ENCODE peak calls at places on chromosome 17, in ten cellular contexts. T is brain microvascular endothelial cell; Z is GM23338; R is HCT116; O is tibial artery; D is trophoblast cell; F is fibroblast of pulmonary artery; L is HFF-Myc; N is CD8-positive, alpha-beta memory T cell; M is upper lobe of right lung. V is an unnamed sample.
A peak's percentile ranks its signal among the peaks of the same experiment; 100 is the strongest.

GRCh38 chr17:28643979-28644781 is 778 bp downstream of the BLTP2 start:
- DNase-seq in N (peak; percentile 14), F (peak; percentile 64), M (peak; percentile 72), R (peak; percentile 31), Z (peak; percentile 79), D (peak; percentile 77), O (peak; percentile 46), T (peak; percentile 53), L (no peak), V (peak; percentile 58)

GRCh38 chr17:44084131-44084538 is 13.6 kb downstream of the G6PC3 start:
- DNase-seq in L (no peak), N (no peak), F (no peak), R (no peak), D (peak; percentile 49), Z (peak; percentile 86), M (peak; percentile 54), O (no peak), T (no peak), V (peak; percentile 27)

GRCh38 chr17:33459078-33459940 is 166.2 kb upstream of the ASIC2 start:
- DNase-seq in L (no peak), M (no peak), O (no peak), R (no peak), N (no peak), D (no peak), T (no peak), Z (peak; percentile 35), F (no peak), V (no peak)

GRCh38 chr17:37060094-37060493 is 111.3 kb downstream of the AATF start:
- DNase-seq in R (no peak), N (no peak), O (no peak), D (no peak), F (no peak), Z (no peak), T (no peak), M (no peak), L (no peak), V (no peak)

GRCh38 chr17:20059728-20060188 is 50.6 kb downstream of the SPECC1 start:
- DNase-seq in O (no peak), D (peak; percentile 27), M (no peak), R (no peak), N (no peak), T (no peak), F (peak; percentile 40), Z (no peak), L (no peak), V (peak; percentile 75)

GRCh38 chr17:54937018-54937417 is 31.4 kb downstream of the COX11 start:
- DNase-seq in D (no peak), N (no peak), M (no peak), F (no peak), R (no peak), Z (no peak), L (no peak), O (no peak), T (no peak), V (no peak)

GRCh38 chr17:57242148-57242547 is 14.2 kb upstream of the MSI2 start:
- DNase-seq in D (no peak), L (no peak), O (no peak), F (no peak), R (no peak), M (no peak), T (peak; percentile 8), N (no peak), Z (no peak), V (no peak)

GRCh38 chr17:28528329-28529011 is 22.3 kb downstream of the FOXN1 start:
- DNase-seq in Z (peak; percentile 43), O (no peak), T (no peak), F (no peak), M (no peak), D (no peak), R (no peak), L (no peak), N (no peak), V (peak; percentile 61)

GRCh38 chr17:80952291-80952690 is 39.4 kb upstream of the CHMP6 start:
- DNase-seq in L (no peak), M (peak; percentile 61), Z (no peak), N (no peak), O (no peak), F (no peak), T (no peak), D (no peak), R (no peak), V (no peak)

GRCh38 chr17:58487589-58488427 is at the start of gene HSF5:
- DNase-seq in Z (peak; percentile 87), O (no peak), M (peak; percentile 75), F (peak; percentile 6), T (no peak), R (no peak), L (no peak), N (peak; percentile 82), D (no peak), V (peak; percentile 19)

GRCh38 chr17:62737513-62737912 is 70.6 kb downstream of the MARCHF10 start:
- DNase-seq in D (no peak), N (no peak), R (no peak), M (no peak), Z (no peak), T (no peak), L (no peak), O (no peak), F (no peak), V (peak; percentile 86)

GRCh38 chr17:50708050-50709000 is 611 bp upstream of the ANKRD40 start:
- DNase-seq in D (no peak), L (no peak), T (no peak), O (no peak), M (no peak), Z (no peak), N (no peak), R (no peak), F (no peak), V (no peak)

GRCh38 chr17:29059281-29059680 is 16.3 kb downstream of the PIPOX start:
- DNase-seq in Z (no peak), N (no peak), O (no peak), L (peak; percentile 25), T (peak; percentile 16), R (no peak), F (peak; percentile 65), D (peak; percentile 51), M (no peak), V (peak; percentile 70)

DNA sequence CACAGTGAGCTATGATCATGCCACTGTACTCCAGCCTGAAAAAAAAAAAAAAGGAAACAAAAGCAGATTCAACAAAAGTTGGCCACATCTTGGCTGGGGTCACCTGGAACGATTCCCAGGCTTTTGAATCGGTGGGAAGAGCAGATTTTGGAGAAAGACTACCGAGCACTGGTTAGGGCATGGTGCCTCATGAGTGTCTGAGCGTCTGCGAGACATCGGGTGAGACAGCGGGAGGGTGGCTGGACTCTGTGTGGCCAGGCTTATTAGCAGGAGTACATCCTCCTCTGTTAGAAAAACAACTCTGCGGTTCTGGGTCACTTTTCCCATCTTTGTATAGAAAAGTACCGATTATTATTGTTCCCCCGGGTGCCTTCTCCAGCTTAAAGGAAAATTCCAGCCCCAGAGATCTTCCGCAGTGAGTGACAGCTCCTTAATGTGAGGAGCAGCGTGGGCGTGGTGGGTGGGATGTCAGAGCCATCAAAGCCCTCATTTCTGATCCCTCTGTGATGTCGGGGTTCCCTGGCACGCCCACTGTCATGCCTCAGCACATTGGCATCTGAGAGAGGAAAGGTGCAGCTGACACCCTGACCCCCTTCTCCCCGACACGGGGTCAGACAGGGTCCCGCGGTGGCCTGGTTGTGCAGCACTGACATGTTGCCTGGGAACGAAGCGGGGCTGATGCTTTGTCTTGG is 6.9 kb downstream of the RGS9 start:
- DNase-seq in T (no peak), O (no peak), D (no peak), L (no peak), M (no peak), N (no peak), R (no peak), F (no peak), Z (no peak), V (no peak)
- H3K4me3 ChIP-seq in T (no peak overlapping the region), O (no peak overlapping the region), D (no peak overlapping the region), L (no peak overlapping the region), M (no peak overlapping the region), N (no peak overlapping the region), R (no peak overlapping the region), F (no peak overlapping the region), Z (no peak overlapping the region), V (no peak overlapping the region)

GRCh38 chr17:39675390-39676082 is 7.3 kb downstream of the PNMT start:
- DNase-seq in T (no peak), M (no peak), O (no peak), L (no peak), F (no peak), N (no peak), Z (no peak), D (no peak), R (no peak), V (no peak)
- H3K4me3 ChIP-seq in T (no peak overlapping the region), M (no peak overlapping the region), O (no peak overlapping the region), L (no peak overlapping the region), F (no peak overlapping the region), N (no peak overlapping the region), Z (no peak overlapping the region), D (no peak overlapping the region), R (no peak overlapping the region), V (no peak overlapping the region)

GRCh38 chr17:8746501-8747236 is 2.0 kb upstream of the CCDC42 start:
- DNase-seq in F (no peak), O (no peak), N (no peak), R (peak; percentile 8), M (no peak), T (peak; percentile 2), L (no peak), Z (no peak), D (peak; percentile 74), V (no peak)
- H3K4me3 ChIP-seq in F (peak overlapping the region; percentile 60), O (peak overlapping the region; percentile 60), N (peak overlapping the region; percentile 75), R (peak overlapping the region; percentile 52), M (peak overlapping the region; percentile 70), T (peak overlapping the region; percentile 58), L (peak overlapping the region; percentile 48), Z (peak overlapping the region; percentile 96), D (no peak overlapping the region), V (peak overlapping the region; percentile 49)

GRCh38 chr17:48567646-48568354 is 10.3 kb downstream of the HOXB4 start:
- DNase-seq in O (no peak), R (no peak), N (no peak), M (no peak), T (no peak), D (no peak), Z (no peak), F (no peak), L (no peak), V (no peak)

GRCh38 chr17:48565024-48565558 is 13.1 kb downstream of the HOXB4 start:
- DNase-seq in O (no peak), R (no peak), M (no peak), T (no peak), N (no peak), Z (no peak), L (no peak), D (no peak), F (no peak), V (no peak)

GRCh38 chr17:48566717-48567116 is 11.4 kb downstream of the HOXB4 start:
- DNase-seq in L (no peak), N (no peak), F (no peak), R (no peak), M (no peak), T (no peak), O (no peak), D (no peak), Z (no peak), V (no peak)

GRCh38 chr17:48568499-48569259 is 9.5 kb downstream of the HOXB4 start:
- DNase-seq in R (no peak), O (no peak), D (no peak), L (no peak), F (no peak), Z (no peak), N (no peak), M (no peak), T (no peak), V (no peak)

DNA sequence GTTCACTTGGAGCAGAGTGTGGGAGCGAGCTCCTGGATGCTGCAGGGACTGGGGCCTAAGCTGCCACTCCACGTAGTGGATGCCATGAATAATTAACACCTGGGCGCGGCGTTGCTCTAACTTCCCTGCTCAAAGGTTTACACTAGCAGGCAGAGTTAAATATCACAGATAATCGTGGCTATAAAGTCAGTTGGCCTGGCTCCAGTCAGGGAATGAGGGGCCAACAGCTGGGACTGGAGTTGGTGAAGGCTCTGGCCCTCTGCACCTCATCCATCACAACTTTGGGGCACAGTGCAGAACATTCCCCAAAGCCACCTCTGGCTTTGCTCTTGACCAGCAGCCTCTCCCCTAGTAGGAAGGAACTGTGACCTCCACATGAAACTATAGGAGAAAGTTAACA is 10.9 kb downstream of the HOXB4 start:
- DNase-seq in Z (no peak), N (no peak), F (no peak), T (no peak), R (no peak), L (no peak), M (no peak), D (no peak), O (no peak), V (no peak)
- H3K4me3 ChIP-seq in Z (no peak overlapping the region), N (no peak overlapping the region), F (no peak overlapping the region), T (no peak overlapping the region), R (no peak overlapping the region), L (no peak overlapping the region), M (no peak overlapping the region), D (no peak overlapping the region), O (no peak overlapping the region), V (no peak overlapping the region)

V was measured in epithelial cell of esophagus.